ENCODE peak calls at places on chromosomes 13 and 19, in ten cellular contexts. One of them, this sample, is unnamed.

GRCh38 chr13:39119422-39119821 is 81.2 kb downstream of the NHLRC3 start:
- DNase-seq in GM12864: no peak
- DNase-seq in fibroblast of mammary gland: no peak
- DNase-seq in dorsolateral prefrontal cortex: no peak
- DNase-seq in lower leg skin: no peak
- DNase-seq in ovary: no peak
- DNase-seq in fibroblast of pulmonary artery: no peak
- DNase-seq in BJ: no peak
- DNase-seq in body of pancreas: no peak
- DNase-seq in neural progenitor cell: peak
- DNase-seq in this sample: no peak

GRCh38 chr13:27341616-27342015 is 71.0 kb downstream of the RASL11A start:
- DNase-seq in GM12864: no peak
- DNase-seq in fibroblast of mammary gland: no peak
- DNase-seq in dorsolateral prefrontal cortex: no peak
- DNase-seq in lower leg skin: no peak
- DNase-seq in ovary: no peak
- DNase-seq in fibroblast of pulmonary artery: peak
- DNase-seq in BJ: no peak
- DNase-seq in body of pancreas: no peak
- DNase-seq in neural progenitor cell: no peak
- DNase-seq in this sample: no peak

GRCh38 chr13:75312884-75313520 is 169.0 kb downstream of the TBC1D4 start:
- DNase-seq in GM12864: no peak
- DNase-seq in fibroblast of mammary gland: no peak
- DNase-seq in dorsolateral prefrontal cortex: no peak
- DNase-seq in lower leg skin: no peak
- DNase-seq in ovary: no peak
- DNase-seq in fibroblast of pulmonary artery: no peak
- DNase-seq in BJ: no peak
- DNase-seq in body of pancreas: no peak
- DNase-seq in neural progenitor cell: no peak
- DNase-seq in this sample: no peak

GRCh38 chr19:1817553-1818179 is 5.6 kb upstream of the ATP8B3 start:
- DNase-seq in GM12864: no peak
- DNase-seq in fibroblast of mammary gland: no peak
- DNase-seq in dorsolateral prefrontal cortex: no peak
- DNase-seq in lower leg skin: no peak
- DNase-seq in ovary: no peak
- DNase-seq in fibroblast of pulmonary artery: no peak
- DNase-seq in BJ: no peak
- DNase-seq in body of pancreas: no peak
- DNase-seq in neural progenitor cell: no peak
- DNase-seq in this sample: no peak

GRCh38 chr13:62524498-62524897 is 1108.8 kb upstream of the PCDH20 start:
- DNase-seq in GM12864: no peak
- DNase-seq in fibroblast of mammary gland: no peak
- DNase-seq in dorsolateral prefrontal cortex: no peak
- DNase-seq in lower leg skin: no peak
- DNase-seq in ovary: no peak
- DNase-seq in fibroblast of pulmonary artery: no peak
- DNase-seq in BJ: no peak
- DNase-seq in body of pancreas: no peak
- DNase-seq in neural progenitor cell: peak
- DNase-seq in this sample: no peak

GRCh38 chr19:920051-920857 is 3.1 kb downstream of the KISS1R start:
- DNase-seq in GM12864: no peak
- DNase-seq in fibroblast of mammary gland: no peak
- DNase-seq in dorsolateral prefrontal cortex: no peak
- DNase-seq in lower leg skin: no peak
- DNase-seq in ovary: peak
- DNase-seq in fibroblast of pulmonary artery: peak
- DNase-seq in BJ: no peak
- DNase-seq in body of pancreas: peak
- DNase-seq in neural progenitor cell: peak
- DNase-seq in this sample: no peak

GRCh38 chr13:102970542-102970941 is 95.7 kb downstream of the SLC10A2 start:
- DNase-seq in GM12864: peak
- DNase-seq in fibroblast of mammary gland: no peak
- DNase-seq in dorsolateral prefrontal cortex: no peak
- DNase-seq in lower leg skin: no peak
- DNase-seq in ovary: no peak
- DNase-seq in fibroblast of pulmonary artery: no peak
- DNase-seq in BJ: no peak
- DNase-seq in body of pancreas: no peak
- DNase-seq in neural progenitor cell: no peak
- DNase-seq in this sample: no peak

GRCh38 chr13:27569405-27569804 is 50.9 kb downstream of the LNX2 start:
- DNase-seq in GM12864: no peak
- DNase-seq in fibroblast of mammary gland: no peak
- DNase-seq in dorsolateral prefrontal cortex: no peak
- DNase-seq in lower leg skin: no peak
- DNase-seq in ovary: no peak
- DNase-seq in fibroblast of pulmonary artery: no peak
- DNase-seq in BJ: no peak
- DNase-seq in body of pancreas: no peak
- DNase-seq in neural progenitor cell: no peak
- DNase-seq in this sample: no peak

GRCh38 chr19:2495130-2495641 is 19.3 kb downstream of the GADD45B start:
- DNase-seq in GM12864: no peak
- DNase-seq in fibroblast of mammary gland: peak
- DNase-seq in dorsolateral prefrontal cortex: peak
- DNase-seq in lower leg skin: peak
- DNase-seq in ovary: peak
- DNase-seq in fibroblast of pulmonary artery: peak
- DNase-seq in BJ: no peak
- DNase-seq in body of pancreas: peak
- DNase-seq in neural progenitor cell: peak
- DNase-seq in this sample: no peak

DNA sequence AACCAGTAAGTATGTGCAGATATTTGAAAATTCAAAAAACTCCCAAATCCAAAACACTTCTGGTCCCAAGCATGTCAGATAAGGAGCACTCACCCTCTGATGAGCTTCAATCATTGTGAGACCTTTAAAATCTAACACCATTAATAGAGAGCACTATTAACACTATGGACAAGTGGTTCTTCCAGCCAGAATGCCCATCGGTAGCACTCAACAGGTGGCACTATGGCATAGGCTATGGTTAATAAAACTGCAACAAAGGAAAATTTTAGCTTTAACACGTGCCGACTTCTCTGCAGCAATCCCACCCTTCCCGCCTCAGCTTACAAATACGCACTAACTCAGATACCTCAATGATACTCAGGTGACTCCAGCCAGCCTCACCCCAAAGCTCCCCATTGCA is 62.3 kb downstream of the COL4A2 start:
- DNase-seq in GM12864: no peak
- DNase-seq in fibroblast of mammary gland: no peak
- DNase-seq in dorsolateral prefrontal cortex: no peak
- DNase-seq in lower leg skin: no peak
- DNase-seq in ovary: no peak
- DNase-seq in fibroblast of pulmonary artery: no peak
- DNase-seq in BJ: no peak
- DNase-seq in body of pancreas: no peak
- DNase-seq in neural progenitor cell: no peak
- DNase-seq in this sample: no peak
- TF ChIP-seq CTCF in GM12864: no peak
- TF ChIP-seq CTCF in fibroblast of mammary gland: no peak
- TF ChIP-seq CTCF in dorsolateral prefrontal cortex: no peak
- TF ChIP-seq CTCF in lower leg skin: no peak
- TF ChIP-seq CTCF in ovary: no peak
- TF ChIP-seq CTCF in fibroblast of pulmonary artery: no peak
- TF ChIP-seq CTCF in BJ: no peak
- TF ChIP-seq CTCF in body of pancreas: no peak
- TF ChIP-seq CTCF in neural progenitor cell: no peak
- TF ChIP-seq CTCF in this sample: no peak

DNA sequence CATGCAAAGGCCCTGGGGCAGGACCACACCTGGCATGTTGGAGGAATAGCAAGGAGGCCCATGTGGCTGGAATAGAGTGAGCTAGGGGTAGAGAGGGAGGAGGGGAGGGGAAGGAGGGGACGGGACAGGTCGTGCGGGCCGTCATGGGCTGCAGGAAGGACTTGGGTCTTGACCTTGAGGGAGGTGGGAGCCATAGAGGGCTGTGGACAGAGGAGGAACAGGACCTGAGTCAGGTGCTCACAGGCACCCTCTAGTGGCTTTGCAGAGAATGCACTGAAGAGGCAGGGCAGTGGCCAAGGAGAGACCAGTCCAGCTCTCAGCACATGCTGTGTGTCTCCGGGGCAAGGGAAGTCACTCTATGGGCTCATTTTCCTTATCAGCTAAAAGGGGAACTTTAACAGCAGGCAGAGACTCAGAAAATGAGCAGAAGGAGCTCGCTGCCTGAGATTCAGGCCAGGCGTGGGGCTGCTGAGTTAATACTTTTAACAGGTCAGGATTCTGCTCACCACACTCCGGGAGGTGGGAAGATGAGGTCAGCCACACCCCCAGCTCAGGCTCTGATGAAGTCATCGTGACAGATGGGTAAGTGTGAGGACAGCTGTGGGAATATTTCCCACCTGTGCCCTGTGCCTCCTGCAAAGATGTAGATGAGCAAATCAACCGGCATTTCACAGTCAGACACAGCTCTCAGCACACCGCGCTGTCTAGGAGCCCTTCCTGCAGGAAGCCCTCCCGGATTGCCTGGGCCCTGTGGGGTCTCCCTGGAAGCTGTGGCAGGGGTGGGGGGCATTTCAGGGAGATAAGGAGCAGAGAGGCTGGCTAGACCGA is 6.0 kb upstream of the TNFAIP8L1 start:
- DNase-seq in GM12864: no peak
- DNase-seq in fibroblast of mammary gland: peak
- DNase-seq in dorsolateral prefrontal cortex: peak
- DNase-seq in lower leg skin: no peak
- DNase-seq in ovary: no peak
- DNase-seq in fibroblast of pulmonary artery: peak
- DNase-seq in BJ: no peak
- DNase-seq in body of pancreas: peak
- DNase-seq in neural progenitor cell: peak
- DNase-seq in this sample: peak
- TF ChIP-seq CTCF in GM12864: peak
- TF ChIP-seq CTCF in fibroblast of mammary gland: peak
- TF ChIP-seq CTCF in dorsolateral prefrontal cortex: peak
- TF ChIP-seq CTCF in lower leg skin: no peak
- TF ChIP-seq CTCF in ovary: no peak
- TF ChIP-seq CTCF in fibroblast of pulmonary artery: peak
- TF ChIP-seq CTCF in BJ: peak
- TF ChIP-seq CTCF in body of pancreas: peak
- TF ChIP-seq CTCF in neural progenitor cell: peak
- TF ChIP-seq CTCF in this sample: peak

GRCh38 chr19:56158170-56158757 is 17.2 kb downstream of the ZNF444 start:
- DNase-seq in GM12864: no peak
- DNase-seq in fibroblast of mammary gland: no peak
- DNase-seq in dorsolateral prefrontal cortex: no peak
- DNase-seq in lower leg skin: no peak
- DNase-seq in ovary: no peak
- DNase-seq in fibroblast of pulmonary artery: no peak
- DNase-seq in BJ: no peak
- DNase-seq in body of pancreas: no peak
- DNase-seq in neural progenitor cell: no peak
- DNase-seq in this sample: no peak

GRCh38 chr19:56152644-56153043 is 11.6 kb downstream of the ZNF444 start:
- DNase-seq in GM12864: no peak
- DNase-seq in fibroblast of mammary gland: no peak
- DNase-seq in dorsolateral prefrontal cortex: no peak
- DNase-seq in lower leg skin: no peak
- DNase-seq in ovary: no peak
- DNase-seq in fibroblast of pulmonary artery: no peak
- DNase-seq in BJ: no peak
- DNase-seq in body of pancreas: no peak
- DNase-seq in neural progenitor cell: peak
- DNase-seq in this sample: no peak

GRCh38 chr19:56156768-56157167 is 15.7 kb downstream of the ZNF444 start:
- DNase-seq in GM12864: no peak
- DNase-seq in fibroblast of mammary gland: no peak
- DNase-seq in dorsolateral prefrontal cortex: no peak
- DNase-seq in lower leg skin: no peak
- DNase-seq in ovary: no peak
- DNase-seq in fibroblast of pulmonary artery: no peak
- DNase-seq in BJ: no peak
- DNase-seq in body of pancreas: peak
- DNase-seq in neural progenitor cell: no peak
- DNase-seq in this sample: no peak

GRCh38 chr19:56153507-56153906 is 12.4 kb downstream of the ZNF444 start:
- DNase-seq in GM12864: no peak
- DNase-seq in fibroblast of mammary gland: no peak
- DNase-seq in dorsolateral prefrontal cortex: no peak
- DNase-seq in lower leg skin: no peak
- DNase-seq in ovary: no peak
- DNase-seq in fibroblast of pulmonary artery: no peak
- DNase-seq in BJ: no peak
- DNase-seq in body of pancreas: peak
- DNase-seq in neural progenitor cell: peak
- DNase-seq in this sample: peak

DNA sequence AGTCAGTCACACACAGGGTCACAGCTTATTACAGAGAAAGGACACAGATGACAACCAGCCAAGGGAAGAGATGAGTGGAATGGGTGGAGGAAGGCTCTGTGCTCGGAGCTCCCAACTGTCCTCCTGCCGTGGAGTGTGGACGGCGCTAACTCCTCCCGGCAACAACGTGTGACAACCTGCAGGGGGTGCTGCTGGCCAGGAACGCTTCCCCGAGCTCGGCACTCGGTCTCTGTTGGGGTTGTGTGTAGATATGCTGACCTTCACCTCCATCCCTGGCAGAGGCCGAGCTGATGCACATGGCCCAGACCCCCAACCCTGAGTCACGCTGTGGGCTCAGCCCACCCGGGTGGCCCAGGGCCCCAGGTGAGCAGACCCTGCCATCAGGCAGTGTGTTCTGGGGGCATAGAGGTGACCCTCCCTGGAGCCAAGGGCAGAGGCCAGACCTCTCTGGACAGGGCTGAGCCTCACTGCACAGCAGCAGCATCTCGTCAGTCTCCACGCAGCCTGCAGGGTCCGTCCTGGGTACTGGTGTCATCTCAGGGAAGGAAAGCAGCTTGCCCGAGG is 14.1 kb downstream of the ZNF444 start:
- DNase-seq in GM12864: no peak
- DNase-seq in fibroblast of mammary gland: no peak
- DNase-seq in dorsolateral prefrontal cortex: no peak
- DNase-seq in lower leg skin: no peak
- DNase-seq in ovary: no peak
- DNase-seq in fibroblast of pulmonary artery: no peak
- DNase-seq in BJ: no peak
- DNase-seq in body of pancreas: peak
- DNase-seq in neural progenitor cell: peak
- DNase-seq in this sample: peak
- TF ChIP-seq CTCF in GM12864: peak
- TF ChIP-seq CTCF in fibroblast of mammary gland: peak
- TF ChIP-seq CTCF in dorsolateral prefrontal cortex: peak
- TF ChIP-seq CTCF in lower leg skin: no peak
- TF ChIP-seq CTCF in ovary: no peak
- TF ChIP-seq CTCF in fibroblast of pulmonary artery: peak
- TF ChIP-seq CTCF in BJ: peak
- TF ChIP-seq CTCF in body of pancreas: peak
- TF ChIP-seq CTCF in neural progenitor cell: peak
- TF ChIP-seq CTCF in this sample: peak

GRCh38 chr13:87274209-87274819 is 396.9 kb upstream of the SLITRK5 start:
- DNase-seq in GM12864: no peak
- DNase-seq in fibroblast of mammary gland: peak
- DNase-seq in dorsolateral prefrontal cortex: no peak
- DNase-seq in lower leg skin: no peak
- DNase-seq in ovary: no peak
- DNase-seq in fibroblast of pulmonary artery: peak
- DNase-seq in BJ: no peak
- DNase-seq in body of pancreas: peak
- DNase-seq in neural progenitor cell: peak
- DNase-seq in this sample: peak

GRCh38 chr13:87280139-87280538 is 391.0 kb upstream of the SLITRK5 start:
- DNase-seq in GM12864: no peak
- DNase-seq in fibroblast of mammary gland: no peak
- DNase-seq in dorsolateral prefrontal cortex: no peak
- DNase-seq in lower leg skin: no peak
- DNase-seq in ovary: no peak
- DNase-seq in fibroblast of pulmonary artery: no peak
- DNase-seq in BJ: no peak
- DNase-seq in body of pancreas: no peak
- DNase-seq in neural progenitor cell: no peak
- DNase-seq in this sample: no peak
- TF ChIP-seq CTCF in GM12864: no peak
- TF ChIP-seq CTCF in fibroblast of mammary gland: peak
- TF ChIP-seq CTCF in dorsolateral prefrontal cortex: no peak
- TF ChIP-seq CTCF in lower leg skin: no peak
- TF ChIP-seq CTCF in ovary: no peak
- TF ChIP-seq CTCF in fibroblast of pulmonary artery: no peak
- TF ChIP-seq CTCF in BJ: no peak
- TF ChIP-seq CTCF in body of pancreas: no peak
- TF ChIP-seq CTCF in neural progenitor cell: peak
- TF ChIP-seq CTCF in this sample: no peak

This sample was measured in endothelial cell.